ENCODE peak calls at places on chromosomes 5 and 9, in four cellular contexts. O is neural progenitor cell, N is SK-N-SH, E is GM23338. P is an unnamed sample.
A peak's percentile ranks its signal among the peaks of the same experiment; 100 is the strongest.

GRCh38 chr5:138054863-138055558 is 22.1 kb upstream of the FAM13B start:
- DNase-seq in O (peak; percentile 63), N (no peak), E (peak; percentile 56), P (no peak)

GRCh38 chr5:116528519-116529234 is 45.9 kb downstream of the SEMA6A start:
- DNase-seq in O (peak; percentile 51), N (peak; percentile 48), E (no peak), P (no peak)

GRCh38 chr9:27212191-27212590 is 84.8 kb downstream of the EQTN start:
- DNase-seq in O (no peak), N (no peak), E (no peak), P (no peak)

GRCh38 chr5:162323471-162323870 is 255.9 kb downstream of the GABRG2 start:
- DNase-seq in O (no peak), N (peak; percentile 3), E (no peak), P (no peak)

GRCh38 chr5:97044057-97044456 is 98.4 kb downstream of the LIX1 start:
- DNase-seq in O (peak; percentile 59), N (no peak), E (peak; percentile 90), P (no peak)

GRCh38 chr9:111965566-111966019 is 69.0 kb downstream of the UGCG start:
- DNase-seq in O (no peak), N (no peak), E (no peak), P (no peak)

GRCh38 chr5:136143312-136143711 is 10.7 kb downstream of the SMAD5 start:
- DNase-seq in O (no peak), N (no peak), E (no peak), P (no peak)

GRCh38 chr5:3489221-3489620 is 106.4 kb upstream of the IRX1 start:
- DNase-seq in O (peak; percentile 23), N (no peak), E (no peak), P (no peak)

GRCh38 chr9:77601476-77602056 is 46.6 kb downstream of the GNA14 start:
- DNase-seq in O (no peak), N (peak; percentile 19), E (no peak), P (no peak)

GRCh38 chr5:10343486-10343885 is 10.0 kb upstream of the MARCHF6 start:
- DNase-seq in O (no peak), N (no peak), E (no peak), P (no peak)

GRCh38 chr5:8981496-8981895 is 564.4 kb downstream of the SEMA5A start:
- DNase-seq in O (no peak), N (no peak), E (no peak), P (no peak)

GRCh38 chr5:36150676-36151433 is 832 bp downstream of the LMBRD2 start:
- DNase-seq in O (peak; percentile 75), N (peak; percentile 57), E (peak; percentile 74), P (peak; percentile 67)

GRCh38 chr5:159104058-159104651 is 4.4 kb upstream of the EBF1 start:
- DNase-seq in O (peak; percentile 81), N (no peak), E (peak; percentile 77), P (no peak)

GRCh38 chr9:90433398-90433890 is 209.2 kb downstream of the DIRAS2 start:
- DNase-seq in O (peak; percentile 89), N (no peak), E (peak; percentile 94), P (peak; percentile 93)

GRCh38 chr5:96807099-96807654 is 568 bp downstream of the ERAP1 start:
- DNase-seq in O (peak; percentile 69), N (peak; percentile 89), E (peak; percentile 57), P (peak; percentile 51)

GRCh38 chr5:124132843-124133242 is 613.6 kb downstream of the ZNF608 start:
- DNase-seq in O (no peak), N (no peak), E (no peak), P (no peak)

GRCh38 chr5:108259306-108259705 is 122.6 kb downstream of the FBXL17 start:
- DNase-seq in O (peak; percentile 10), N (no peak), E (peak; percentile 34), P (no peak)

GRCh38 chr5:36646507-36647023 is 40.2 kb downstream of the SLC1A3 start:
- DNase-seq in O (no peak), N (no peak), E (no peak), P (no peak)

GRCh38 chr9:134783699-134784039 is 96.9 kb upstream of the FCN2 start:
- DNase-seq in O (no peak), N (no peak), E (no peak), P (no peak)

GRCh38 chr5:75509956-75510355 is 1.5 kb downstream of the CERT1 start:
- DNase-seq in O (peak; percentile 5), N (peak; percentile 4), E (no peak), P (no peak)

GRCh38 chr9:70013598-70014196 is 30.0 kb upstream of the MAMDC2 start:
- DNase-seq in O (no peak), N (peak; percentile 52), E (peak; percentile 8), P (peak; percentile 65)

GRCh38 chr5:5335115-5335514 is 87.4 kb upstream of the ICE1 start:
- DNase-seq in O (no peak), N (no peak), E (no peak), P (no peak)

GRCh38 chr5:148186248-148187003 is 16.4 kb upstream of the SPINK6 start:
- DNase-seq in O (no peak), N (no peak), E (no peak), P (no peak)

GRCh38 chr5:74638776-74639537 is 1.6 kb downstream of the ENC1 start:
- DNase-seq in O (no peak), N (peak; percentile 23), E (no peak), P (no peak)

GRCh38 chr9:124300312-124300711 is 42.6 kb downstream of the NEK6 start:
- DNase-seq in O (no peak), N (no peak), E (no peak), P (peak; percentile 72)

GRCh38 chr5:138461343-138462125 is 3.7 kb upstream of the EGR1 start:
- DNase-seq in O (no peak), N (no peak), E (peak; percentile 36), P (no peak)

GRCh38 chr5:34656001-34656699 is at the start of gene RAI14:
- DNase-seq in O (peak; percentile 89), N (peak; percentile 85), E (peak; percentile 87), P (peak; percentile 75)

GRCh38 chr5:139698461-139699146 is 50.5 kb downstream of the CXXC5 start:
- DNase-seq in O (peak; percentile 91), N (peak; percentile 68), E (peak; percentile 94), P (no peak)

GRCh38 chr5:26487553-26487952 is 550.8 kb downstream of the CDH9 start:
- DNase-seq in O (no peak), N (no peak), E (peak; percentile 60), P (no peak)

GRCh38 chr5:151534345-151534744 is 56.8 kb downstream of the FAT2 start:
- DNase-seq in O (no peak), N (no peak), E (peak; percentile 72), P (no peak)

GRCh38 chr5:179620293-179620692 is 3.2 kb downstream of the HNRNPH1 start:
- DNase-seq in O (no peak), N (no peak), E (no peak), P (no peak)
- H3F3A ChIP-seq in O (peaks cover 86% of the 10 kb centered on the region), N (peaks cover 63% of the 10 kb centered on the region), E (peaks cover 63% of the 10 kb centered on the region), P (peaks cover 85% of the 10 kb centered on the region)

GRCh38 chr5:175700991-175701390 is 43.1 kb downstream of the HRH2 start:
- DNase-seq in O (no peak), N (peak; percentile 48), E (peak; percentile 29), P (no peak)

GRCh38 chr5:175696139-175696854 is 38.4 kb downstream of the HRH2 start:
- DNase-seq in O (peak; percentile 60), N (peak; percentile 55), E (peak; percentile 92), P (peak; percentile 8)

GRCh38 chr5:175697846-175698245 is 40.0 kb downstream of the HRH2 start:
- DNase-seq in O (no peak), N (no peak), E (no peak), P (no peak)

GRCh38 chr5:175696855-175697198 is 39.0 kb downstream of the HRH2 start:
- DNase-seq in O (no peak), N (no peak), E (no peak), P (no peak)

DNA sequence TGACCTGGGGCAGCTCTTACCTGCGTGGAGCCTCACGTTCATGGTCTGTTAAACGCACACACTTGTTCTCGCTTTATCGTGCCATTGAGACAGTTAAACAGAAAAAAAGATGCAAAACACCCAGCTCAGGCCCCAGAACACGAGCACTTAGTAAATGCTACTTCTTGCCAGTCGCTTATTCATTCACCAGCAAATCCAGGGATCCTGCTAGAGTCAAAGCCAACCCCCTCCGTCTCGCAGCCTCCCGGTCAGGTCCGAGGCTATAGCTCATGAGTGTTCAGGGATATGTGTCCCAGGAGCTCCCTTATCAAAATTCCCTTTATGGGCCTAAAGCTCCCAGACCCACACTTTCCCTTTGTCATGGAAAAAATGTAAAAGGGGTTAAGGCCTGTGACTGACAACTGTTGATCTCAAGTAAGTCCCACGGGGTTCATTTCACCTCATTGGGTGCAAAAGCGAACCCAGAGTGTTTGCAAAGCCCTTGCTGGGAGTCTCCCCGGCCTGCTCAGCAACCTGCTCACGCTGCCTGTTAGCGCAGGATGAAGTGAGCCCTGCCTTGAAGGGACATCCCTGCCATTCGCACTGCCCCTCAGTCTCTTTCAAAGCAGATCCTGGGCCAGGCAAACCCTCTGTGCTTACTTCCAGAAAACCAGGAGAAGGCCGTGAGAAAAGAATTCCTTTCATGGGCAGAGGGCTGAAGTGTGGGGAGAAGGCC is 40.7 kb downstream of the HRH2 start:
- DNase-seq in O (no peak), N (no peak), E (no peak), P (no peak)
- TF ChIP-seq CTCF in O (no peak), N (no peak), E (no peak), P (no peak)

GRCh38 chr9:95092321-95093072 is 225.0 kb downstream of the FANCC start:
- DNase-seq in O (peak; percentile 87), N (peak; percentile 68), E (peak; percentile 34), P (peak; percentile 96)

GRCh38 chr9:95091574-95091970 is 225.9 kb downstream of the FANCC start:
- DNase-seq in O (no peak), N (no peak), E (no peak), P (peak; percentile 78)

GRCh38 chr9:95091971-95092320 is 225.6 kb downstream of the FANCC start:
- DNase-seq in O (no peak), N (no peak), E (no peak), P (peak; percentile 80)

GRCh38 chr9:95089916-95090791 is 227.4 kb downstream of the FANCC start:
- DNase-seq in O (no peak), N (peak; percentile 82), E (no peak), P (peak; percentile 39)

GRCh38 chr9:95090871-95091573 is 226.5 kb downstream of the FANCC start:
- DNase-seq in O (no peak), N (no peak), E (no peak), P (no peak)
- H3F3A ChIP-seq in O (peaks cover 29% of the 10 kb centered on the region), N (no peaks in the 10 kb centered on the region), E (no peaks in the 10 kb centered on the region), P (peaks cover 73% of the 10 kb centered on the region)

GRCh38 chr5:18354828-18355227 is 720.6 kb downstream of the TAF11L14 start:
- DNase-seq in O (no peak), N (no peak), E (peak; percentile 14), P (no peak)
- TF ChIP-seq CTCF in O (no peak), N (no peak), E (no peak), P (no peak)

DNA sequence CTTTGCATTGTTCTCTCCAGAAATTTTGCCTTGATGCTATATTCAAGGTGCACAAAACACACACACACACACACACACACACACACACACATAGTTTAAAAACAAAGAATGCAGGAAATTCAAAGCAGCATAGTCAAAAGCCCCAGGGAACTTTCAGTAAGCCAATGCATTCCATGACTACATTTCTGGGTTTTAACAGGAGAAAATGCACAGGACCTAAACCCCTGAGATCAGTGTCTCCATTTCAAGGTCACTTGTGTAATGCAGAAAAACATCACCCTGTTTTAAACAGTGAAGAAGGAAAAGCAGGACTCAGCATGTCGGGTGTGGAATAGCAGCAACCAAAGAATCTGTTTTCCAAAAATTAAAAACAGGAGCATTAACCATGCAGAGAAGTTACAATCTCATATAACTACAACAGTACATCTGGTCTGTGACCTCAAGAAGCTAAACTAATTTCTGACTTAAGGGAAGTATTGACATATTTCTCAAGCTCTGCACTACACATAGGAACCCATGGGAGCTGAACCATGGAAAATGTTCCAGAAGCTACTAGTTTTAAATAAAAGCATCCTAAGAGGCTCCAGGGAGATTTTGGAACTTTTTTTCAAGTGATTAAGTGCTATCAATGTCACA is 296.8 kb downstream of the HINT1 start:
- DNase-seq in O (peak; percentile 55), N (no peak), E (peak; percentile 54), P (no peak)
- H3F3A ChIP-seq in O (no peaks in the 10 kb centered on the region), N (no peaks in the 10 kb centered on the region), E (no peaks in the 10 kb centered on the region), P (no peaks in the 10 kb centered on the region)

P was measured in PC-9.